ENCODE peak calls at places on chromosomes 13 and 19, in five cellular contexts. I is amniotic stem cell, J is cardiac muscle cell, C is GOT3, E is LoVo. W is an unnamed sample.

GRCh38 chr19:43914051-43914450 is 21.0 kb downstream of the ZNF45 start:
- DNase-seq in C (no peak), J (no peak), I (no peak), E (no peak), W (no peak)

GRCh38 chr13:22483276-22483675 is 697.5 kb upstream of the SGCG start:
- DNase-seq in C (no peak), I (no peak), J (no peak), E (no peak), W (no peak)

GRCh38 chr13:46796129-46796514 is 839 bp downstream of the ESD start:
- DNase-seq in C (no peak), I (no peak), J (no peak), E (no peak), W (no peak)

GRCh38 chr13:32499538-32500210 is 38.9 kb downstream of the N4BP2L2 start:
- DNase-seq in I (no peak), J (no peak), E (no peak), C (no peak), W (no peak)

GRCh38 chr13:52002361-52002760 is 8.9 kb downstream of the ATP7B start:
- DNase-seq in J (no peak), C (no peak), E (no peak), I (no peak), W (no peak)

GRCh38 chr19:41548954-41549688 is 26.8 kb upstream of the CEACAM21 start:
- DNase-seq in I (no peak), C (no peak), E (peak), J (no peak), W (no peak)

GRCh38 chr19:57560049-57560491 is 407 bp upstream of the ZNF550 start:
- DNase-seq in J (no peak), E (no peak), I (peak), C (no peak), W (peak)

GRCh38 chr19:5891572-5891937 is 12.0 kb downstream of the NDUFA11 start:
- DNase-seq in J (no peak), I (no peak), C (no peak), E (no peak), W (no peak)

GRCh38 chr13:94778585-94778984 is 66.2 kb upstream of the SOX21 start:
- DNase-seq in I (no peak), E (no peak), C (no peak), J (no peak), W (no peak)

GRCh38 chr13:76646946-76647345 is 239.3 kb downstream of the KCTD12 start:
- DNase-seq in I (no peak), E (no peak), J (no peak), C (no peak), W (no peak)

GRCh38 chr19:52778811-52779210 is 7.8 kb downstream of the ZNF600 start:
- DNase-seq in E (no peak), C (no peak), J (no peak), I (no peak), W (no peak)